ENCODE peak calls at places on chromosomes 13 and 19, in eight cellular contexts. One of them, this sample, is unnamed.

GRCh38 chr19:44278181-44278690 is 18.6 kb downstream of the ZNF233 start:
- DNase-seq in Calu3: no peak
- DNase-seq in effector CD4-positive, alpha-beta T cell: no peak
- DNase-seq in SW 1271: no peak
- DNase-seq in frontal cortex: no peak
- DNase-seq in PC-3: peak; percentile 50
- DNase-seq in body of pancreas: no peak
- DNase-seq in NCI-H2029 treated with DMSO at 0.1 percent for 48 hours: no peak
- DNase-seq in this sample: no peak

GRCh38 chr13:27770809-27771208 is 21.5 kb upstream of the GSX1 start:
- DNase-seq in Calu3: peak; percentile 30
- DNase-seq in effector CD4-positive, alpha-beta T cell: no peak
- DNase-seq in SW 1271: peak; percentile 20
- DNase-seq in frontal cortex: no peak
- DNase-seq in PC-3: peak; percentile 56
- DNase-seq in body of pancreas: peak; percentile 47
- DNase-seq in NCI-H2029 treated with DMSO at 0.1 percent for 48 hours: no peak
- DNase-seq in this sample: no peak

GRCh38 chr19:3409346-3410064 is 43.1 kb downstream of the NFIC start:
- DNase-seq in Calu3: no peak
- DNase-seq in effector CD4-positive, alpha-beta T cell: no peak
- DNase-seq in SW 1271: no peak
- DNase-seq in frontal cortex: no peak
- DNase-seq in PC-3: no peak
- DNase-seq in body of pancreas: peak; percentile 53
- DNase-seq in NCI-H2029 treated with DMSO at 0.1 percent for 48 hours: peak; percentile 65
- DNase-seq in this sample: no peak

GRCh38 chr13:41587490-41587889 is 130.1 kb downstream of the RGCC start:
- DNase-seq in Calu3: no peak
- DNase-seq in effector CD4-positive, alpha-beta T cell: peak; percentile 5
- DNase-seq in SW 1271: no peak
- DNase-seq in frontal cortex: no peak
- DNase-seq in PC-3: no peak
- DNase-seq in body of pancreas: no peak
- DNase-seq in NCI-H2029 treated with DMSO at 0.1 percent for 48 hours: no peak
- DNase-seq in this sample: no peak

GRCh38 chr19:39963860-39964259 is 7.1 kb upstream of the PSMC4 start:
- DNase-seq in Calu3: no peak
- DNase-seq in effector CD4-positive, alpha-beta T cell: no peak
- DNase-seq in SW 1271: no peak
- DNase-seq in frontal cortex: no peak
- DNase-seq in PC-3: no peak
- DNase-seq in body of pancreas: no peak
- DNase-seq in NCI-H2029 treated with DMSO at 0.1 percent for 48 hours: no peak
- DNase-seq in this sample: no peak

GRCh38 chr19:2443785-2444182 is 13.0 kb downstream of the LMNB2 start:
- DNase-seq in Calu3: no peak
- DNase-seq in effector CD4-positive, alpha-beta T cell: no peak
- DNase-seq in SW 1271: no peak
- DNase-seq in frontal cortex: no peak
- DNase-seq in PC-3: no peak
- DNase-seq in body of pancreas: no peak
- DNase-seq in NCI-H2029 treated with DMSO at 0.1 percent for 48 hours: no peak
- DNase-seq in this sample: no peak

GRCh38 chr19:42424712-42425131 is 2.5 kb downstream of the LIPE start:
- DNase-seq in Calu3: no peak
- DNase-seq in effector CD4-positive, alpha-beta T cell: no peak
- DNase-seq in SW 1271: no peak
- DNase-seq in frontal cortex: no peak
- DNase-seq in PC-3: no peak
- DNase-seq in body of pancreas: no peak
- DNase-seq in NCI-H2029 treated with DMSO at 0.1 percent for 48 hours: no peak
- DNase-seq in this sample: no peak

GRCh38 chr13:106318941-106319411 is 216.5 kb downstream of the EFNB2 start:
- DNase-seq in Calu3: peak; percentile 47
- DNase-seq in effector CD4-positive, alpha-beta T cell: no peak
- DNase-seq in SW 1271: peak; percentile 14
- DNase-seq in frontal cortex: no peak
- DNase-seq in PC-3: peak; percentile 84
- DNase-seq in body of pancreas: no peak
- DNase-seq in NCI-H2029 treated with DMSO at 0.1 percent for 48 hours: no peak
- DNase-seq in this sample: no peak

GRCh38 chr19:53626941-53627340 is 4.9 kb upstream of the DPRX start:
- DNase-seq in Calu3: no peak
- DNase-seq in effector CD4-positive, alpha-beta T cell: no peak
- DNase-seq in SW 1271: no peak
- DNase-seq in frontal cortex: no peak
- DNase-seq in PC-3: no peak
- DNase-seq in body of pancreas: no peak
- DNase-seq in NCI-H2029 treated with DMSO at 0.1 percent for 48 hours: no peak
- DNase-seq in this sample: no peak

GRCh38 chr13:36341718-36342117 is 4.5 kb downstream of the SPART start:
- DNase-seq in Calu3: no peak
- DNase-seq in effector CD4-positive, alpha-beta T cell: no peak
- DNase-seq in SW 1271: no peak
- DNase-seq in frontal cortex: no peak
- DNase-seq in PC-3: peak; percentile 56
- DNase-seq in body of pancreas: no peak
- DNase-seq in NCI-H2029 treated with DMSO at 0.1 percent for 48 hours: no peak
- DNase-seq in this sample: no peak

This sample was measured in SK-N-DZ.